ENCODE peak calls at places on chromosome 19, in seven cellular contexts. One of them, this sample, is unnamed. For H3K36me3, the result is how much of the 10 kb centered on the place peaks cover.

GRCh38 chr19:58361900-58362271 is 665 bp downstream of the ZNF497 start:
- DNase-seq in astrocyte: peak
- DNase-seq in DND-41: peak
- DNase-seq in IMR-90: peak
- DNase-seq in SK-N-SH: peak
- DNase-seq in endothelial cell of umbilical vein: no peak
- DNase-seq in fibroblast of lung: no peak
- DNase-seq in this sample: peak

GRCh38 chr19:29764322-29764721 is 47.5 kb upstream of the CCNE1 start:
- DNase-seq in DND-41: no peak
- DNase-seq in endothelial cell of umbilical vein: no peak
- DNase-seq in astrocyte: no peak
- DNase-seq in SK-N-SH: no peak
- DNase-seq in fibroblast of lung: no peak
- DNase-seq in IMR-90: no peak
- DNase-seq in this sample: no peak

GRCh38 chr19:56176881-56177280 is 1.1 kb downstream of the GALP start:
- DNase-seq in fibroblast of lung: no peak
- DNase-seq in astrocyte: no peak
- DNase-seq in IMR-90: no peak
- DNase-seq in endothelial cell of umbilical vein: no peak
- DNase-seq in SK-N-SH: no peak
- DNase-seq in DND-41: no peak
- DNase-seq in this sample: peak

GRCh38 chr19:34577531-34578101 is 96.1 kb downstream of the WTIP start:
- DNase-seq in endothelial cell of umbilical vein: no peak
- DNase-seq in IMR-90: no peak
- DNase-seq in fibroblast of lung: no peak
- DNase-seq in astrocyte: no peak
- DNase-seq in DND-41: no peak
- DNase-seq in SK-N-SH: peak
- DNase-seq in this sample: no peak

GRCh38 chr19:39497850-39498261 is 891 bp upstream of the DLL3 start:
- DNase-seq in endothelial cell of umbilical vein: peak
- DNase-seq in DND-41: peak
- DNase-seq in SK-N-SH: peak
- DNase-seq in astrocyte: peak
- DNase-seq in IMR-90: peak
- DNase-seq in fibroblast of lung: peak
- DNase-seq in this sample: no peak

GRCh38 chr19:14073925-14074838 is 1.6 kb downstream of the MISP3 start:
- DNase-seq in endothelial cell of umbilical vein: peak
- DNase-seq in SK-N-SH: peak
- DNase-seq in fibroblast of lung: no peak
- DNase-seq in astrocyte: no peak
- DNase-seq in DND-41: peak
- DNase-seq in IMR-90: peak
- DNase-seq in this sample: peak

GRCh38 chr19:23998568-23998967 is 83.9 kb downstream of the ZNF726 start:
- DNase-seq in IMR-90: no peak
- DNase-seq in astrocyte: no peak
- DNase-seq in DND-41: no peak
- DNase-seq in SK-N-SH: no peak
- DNase-seq in endothelial cell of umbilical vein: no peak
- DNase-seq in fibroblast of lung: no peak
- DNase-seq in this sample: no peak

GRCh38 chr19:3276341-3276799 is 51.9 kb downstream of the CELF5 start:
- DNase-seq in endothelial cell of umbilical vein: no peak
- DNase-seq in SK-N-SH: peak
- DNase-seq in IMR-90: no peak
- DNase-seq in astrocyte: no peak
- DNase-seq in fibroblast of lung: no peak
- DNase-seq in DND-41: no peak
- DNase-seq in this sample: peak

GRCh38 chr19:49243129-49243528 is 81.9 kb downstream of the SLC6A16 start:
- DNase-seq in astrocyte: no peak
- DNase-seq in IMR-90: no peak
- DNase-seq in DND-41: no peak
- DNase-seq in fibroblast of lung: no peak
- DNase-seq in endothelial cell of umbilical vein: no peak
- DNase-seq in SK-N-SH: no peak
- DNase-seq in this sample: no peak

GRCh38 chr19:42088471-42089190 is 12.7 kb downstream of the ZNF574 start:
- DNase-seq in SK-N-SH: no peak
- DNase-seq in endothelial cell of umbilical vein: peak
- DNase-seq in astrocyte: peak
- DNase-seq in IMR-90: peak
- DNase-seq in DND-41: no peak
- DNase-seq in fibroblast of lung: peak
- DNase-seq in this sample: no peak

GRCh38 chr19:3723883-3724282 is 15.7 kb downstream of the TJP3 start:
- DNase-seq in SK-N-SH: no peak
- DNase-seq in DND-41: no peak
- DNase-seq in fibroblast of lung: no peak
- DNase-seq in endothelial cell of umbilical vein: no peak
- DNase-seq in astrocyte: no peak
- DNase-seq in IMR-90: no peak
- DNase-seq in this sample: no peak

GRCh38 chr19:45293682-45294081 is 29.0 kb downstream of the CKM start:
- DNase-seq in endothelial cell of umbilical vein: no peak
- DNase-seq in fibroblast of lung: no peak
- DNase-seq in IMR-90: no peak
- DNase-seq in astrocyte: no peak
- DNase-seq in SK-N-SH: no peak
- DNase-seq in DND-41: no peak
- DNase-seq in this sample: no peak

GRCh38 chr19:38264486-38265212 is at the start of gene SPINT2:
- DNase-seq in SK-N-SH: peak
- DNase-seq in astrocyte: no peak
- DNase-seq in endothelial cell of umbilical vein: no peak
- DNase-seq in IMR-90: no peak
- DNase-seq in fibroblast of lung: no peak
- DNase-seq in DND-41: no peak
- DNase-seq in this sample: no peak

GRCh38 chr19:58379276-58379675 is 1.6 kb downstream of the ZNF837 start:
- DNase-seq in IMR-90: no peak
- DNase-seq in fibroblast of lung: no peak
- DNase-seq in endothelial cell of umbilical vein: no peak
- DNase-seq in DND-41: no peak
- DNase-seq in astrocyte: no peak
- DNase-seq in SK-N-SH: no peak
- DNase-seq in this sample: no peak

GRCh38 chr19:48500830-48501445 is 10.7 kb downstream of the LMTK3 start:
- DNase-seq in SK-N-SH: peak
- DNase-seq in IMR-90: no peak
- DNase-seq in astrocyte: no peak
- DNase-seq in DND-41: no peak
- DNase-seq in fibroblast of lung: no peak
- DNase-seq in endothelial cell of umbilical vein: no peak
- DNase-seq in this sample: peak

GRCh38 chr19:52992109-52993004 is 21.4 kb upstream of the ERVV-1 start:
- DNase-seq in astrocyte: no peak
- DNase-seq in endothelial cell of umbilical vein: peak
- DNase-seq in DND-41: no peak
- DNase-seq in IMR-90: no peak
- DNase-seq in SK-N-SH: peak
- DNase-seq in fibroblast of lung: no peak
- DNase-seq in this sample: peak

GRCh38 chr19:4606921-4607678 is 32.2 kb upstream of the TNFAIP8L1 start:
- DNase-seq in IMR-90: no peak
- DNase-seq in endothelial cell of umbilical vein: peak
- DNase-seq in SK-N-SH: peak
- DNase-seq in astrocyte: no peak
- DNase-seq in DND-41: no peak
- DNase-seq in fibroblast of lung: peak
- DNase-seq in this sample: peak

GRCh38 chr19:50432221-50432626 is 468 bp upstream of the MYBPC2 start:
- DNase-seq in astrocyte: no peak
- DNase-seq in fibroblast of lung: no peak
- DNase-seq in SK-N-SH: no peak
- DNase-seq in endothelial cell of umbilical vein: no peak
- DNase-seq in IMR-90: no peak
- DNase-seq in DND-41: no peak
- DNase-seq in this sample: no peak

GRCh38 chr19:30815889-30816580 is 443.9 kb downstream of the ZNF536 start:
- DNase-seq in IMR-90: no peak
- DNase-seq in DND-41: no peak
- DNase-seq in astrocyte: no peak
- DNase-seq in SK-N-SH: no peak
- DNase-seq in fibroblast of lung: no peak
- DNase-seq in endothelial cell of umbilical vein: no peak
- DNase-seq in this sample: no peak

GRCh38 chr19:57803594-57804325 is 11.0 kb downstream of the ZNF552 start:
- DNase-seq in SK-N-SH: peak
- DNase-seq in endothelial cell of umbilical vein: peak
- DNase-seq in astrocyte: peak
- DNase-seq in DND-41: peak
- DNase-seq in IMR-90: peak
- DNase-seq in fibroblast of lung: peak
- DNase-seq in this sample: no peak

GRCh38 chr19:46839752-46840151 is 10.9 kb downstream of the AP2S1 start:
- DNase-seq in IMR-90: no peak
- DNase-seq in astrocyte: no peak
- DNase-seq in fibroblast of lung: no peak
- DNase-seq in endothelial cell of umbilical vein: no peak
- DNase-seq in DND-41: no peak
- DNase-seq in SK-N-SH: peak
- DNase-seq in this sample: no peak

GRCh38 chr19:14758816-14759215 is 19.5 kb downstream of the ADGRE2 start:
- DNase-seq in astrocyte: no peak
- DNase-seq in endothelial cell of umbilical vein: no peak
- DNase-seq in fibroblast of lung: no peak
- DNase-seq in DND-41: no peak
- DNase-seq in IMR-90: no peak
- DNase-seq in SK-N-SH: no peak
- DNase-seq in this sample: peak

GRCh38 chr19:30441011-30441410 is 68.8 kb downstream of the ZNF536 start:
- DNase-seq in SK-N-SH: no peak
- DNase-seq in fibroblast of lung: no peak
- DNase-seq in astrocyte: no peak
- DNase-seq in endothelial cell of umbilical vein: no peak
- DNase-seq in DND-41: no peak
- DNase-seq in IMR-90: no peak
- DNase-seq in this sample: no peak

GRCh38 chr19:51808333-51808986 is 13.5 kb downstream of the FPR3 start:
- DNase-seq in endothelial cell of umbilical vein: peak
- DNase-seq in DND-41: no peak
- DNase-seq in SK-N-SH: peak
- DNase-seq in IMR-90: no peak
- DNase-seq in fibroblast of lung: peak
- DNase-seq in astrocyte: no peak
- DNase-seq in this sample: no peak

GRCh38 chr19:6817179-6817578 is 44.7 kb downstream of the VAV1 start:
- DNase-seq in DND-41: no peak
- DNase-seq in SK-N-SH: no peak
- DNase-seq in endothelial cell of umbilical vein: no peak
- DNase-seq in astrocyte: no peak
- DNase-seq in fibroblast of lung: no peak
- DNase-seq in IMR-90: no peak
- DNase-seq in this sample: no peak

GRCh38 chr19:5687360-5688198 is 2.5 kb upstream of the RPL36 start:
- DNase-seq in fibroblast of lung: no peak
- DNase-seq in SK-N-SH: peak
- DNase-seq in astrocyte: no peak
- DNase-seq in DND-41: no peak
- DNase-seq in endothelial cell of umbilical vein: no peak
- DNase-seq in IMR-90: no peak
- DNase-seq in this sample: no peak
- TF ChIP-seq CTCF in fibroblast of lung: no peak
- TF ChIP-seq CTCF in SK-N-SH: no peak
- TF ChIP-seq CTCF in astrocyte: no peak
- TF ChIP-seq CTCF in DND-41: peak
- TF ChIP-seq CTCF in endothelial cell of umbilical vein: no peak
- TF ChIP-seq CTCF in IMR-90: no peak
- TF ChIP-seq CTCF in this sample: no peak

GRCh38 chr19:1168562-1168873 is 5.5 kb downstream of the SBNO2 start:
- DNase-seq in IMR-90: no peak
- DNase-seq in DND-41: no peak
- DNase-seq in SK-N-SH: no peak
- DNase-seq in endothelial cell of umbilical vein: no peak
- DNase-seq in astrocyte: no peak
- DNase-seq in fibroblast of lung: no peak
- DNase-seq in this sample: no peak
- H3K36me3 ChIP-seq in IMR-90: under half
- H3K36me3 ChIP-seq in DND-41: under half
- H3K36me3 ChIP-seq in SK-N-SH: under half
- H3K36me3 ChIP-seq in endothelial cell of umbilical vein: under half
- H3K36me3 ChIP-seq in astrocyte: under half
- H3K36me3 ChIP-seq in fibroblast of lung: under half
- H3K36me3 ChIP-seq in this sample: under half

GRCh38 chr19:55160128-55160985 is 2.8 kb upstream of the TNNI3 start:
- DNase-seq in IMR-90: peak
- DNase-seq in endothelial cell of umbilical vein: peak
- DNase-seq in fibroblast of lung: peak
- DNase-seq in DND-41: peak
- DNase-seq in astrocyte: peak
- DNase-seq in SK-N-SH: peak
- DNase-seq in this sample: peak
- H3K9ac ChIP-seq in IMR-90: no peak
- H3K9ac ChIP-seq in endothelial cell of umbilical vein: no peak
- H3K9ac ChIP-seq in fibroblast of lung: no peak
- H3K9ac ChIP-seq in DND-41: no peak
- H3K9ac ChIP-seq in astrocyte: no peak
- H3K9ac ChIP-seq in SK-N-SH: no peak
- H3K9ac ChIP-seq in this sample: no peak

GRCh38 chr19:12350890-12351197 is 14.6 kb downstream of the ZNF442 start:
- DNase-seq in IMR-90: no peak
- DNase-seq in SK-N-SH: no peak
- DNase-seq in astrocyte: no peak
- DNase-seq in endothelial cell of umbilical vein: no peak
- DNase-seq in fibroblast of lung: peak
- DNase-seq in DND-41: no peak
- DNase-seq in this sample: no peak

GRCh38 chr19:12350185-12350889 is 15.1 kb downstream of the ZNF442 start:
- DNase-seq in endothelial cell of umbilical vein: no peak
- DNase-seq in fibroblast of lung: peak
- DNase-seq in SK-N-SH: no peak
- DNase-seq in IMR-90: no peak
- DNase-seq in DND-41: no peak
- DNase-seq in astrocyte: no peak
- DNase-seq in this sample: no peak

DNA sequence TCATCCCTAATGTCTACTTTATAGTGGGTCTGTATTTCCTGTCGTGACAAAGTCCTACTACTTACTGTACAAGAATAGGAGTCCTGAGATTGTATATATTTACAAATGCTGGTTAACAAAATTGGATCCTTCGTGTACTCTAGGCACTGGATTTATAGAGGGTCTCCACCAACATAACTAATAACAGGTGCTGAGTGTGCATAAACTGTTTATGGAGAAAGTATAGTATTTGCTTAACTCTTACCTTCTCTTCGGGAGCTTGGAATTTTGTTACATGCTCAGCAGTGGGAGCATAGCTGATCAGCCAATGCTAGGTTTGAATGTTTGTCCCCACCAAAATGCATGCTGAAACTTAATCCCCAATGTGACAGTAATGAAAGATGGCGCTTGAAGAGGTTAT is 12.1 kb downstream of the ZNF442 start:
- DNase-seq in SK-N-SH: no peak
- DNase-seq in fibroblast of lung: no peak
- DNase-seq in astrocyte: no peak
- DNase-seq in DND-41: no peak
- DNase-seq in endothelial cell of umbilical vein: no peak
- DNase-seq in IMR-90: no peak
- DNase-seq in this sample: no peak
- TF ChIP-seq CTCF in SK-N-SH: no peak
- TF ChIP-seq CTCF in fibroblast of lung: no peak
- TF ChIP-seq CTCF in astrocyte: no peak
- TF ChIP-seq CTCF in DND-41: no peak
- TF ChIP-seq CTCF in endothelial cell of umbilical vein: no peak
- TF ChIP-seq CTCF in IMR-90: no peak
- TF ChIP-seq CTCF in this sample: no peak

This sample was measured in kidney.